ENCODE peak calls at places on chromosomes 3 and 15, in four cellular contexts. Z is AG09309, U is fibroblast of villous mesenchyme, W is brain microvascular endothelial cell. D is an unnamed sample.

GRCh38 chr15:71290002-71290401 is 174.7 kb downstream of the THSD4 start:
- DNase-seq in Z (no peak), U (no peak), W (no peak), D (no peak)

GRCh38 chr3:119149484-119149883 is 3.5 kb downstream of the TEX55 start:
- DNase-seq in Z (peak), U (peak), W (peak), D (peak)

GRCh38 chr3:187931770-187932278 is 186.6 kb upstream of the BCL6 start:
- DNase-seq in Z (no peak), U (no peak), W (no peak), D (no peak)

GRCh38 chr3:181739628-181740027 is 27.9 kb downstream of the SOX2 start:
- DNase-seq in Z (no peak), U (no peak), W (no peak), D (no peak)

GRCh38 chr15:70245932-70246622 is 148.4 kb upstream of the TLE3 start:
- DNase-seq in Z (no peak), U (peak), W (peak), D (peak)

GRCh38 chr3:187186801-187187421 is 10.4 kb upstream of the RTP1 start:
- DNase-seq in Z (peak), U (peak), W (peak), D (peak)

GRCh38 chr15:58475573-58476524 is 44.1 kb downstream of the LIPC start:
- DNase-seq in Z (peak), U (peak), W (no peak), D (peak)

GRCh38 chr15:34642252-34642651 is 58.8 kb upstream of the GOLGA8B start:
- DNase-seq in Z (no peak), U (no peak), W (no peak), D (no peak)

GRCh38 chr3:41853495-41853894 is 108.4 kb downstream of the ULK4 start:
- DNase-seq in Z (no peak), U (no peak), W (no peak), D (peak)

GRCh38 chr3:9809239-9809614 is 835 bp upstream of the TTLL3 start:
- DNase-seq in Z (no peak), U (no peak), W (no peak), D (no peak)

GRCh38 chr15:36877796-36878744 is 222.3 kb downstream of the MEIS2 start:
- DNase-seq in Z (no peak), U (no peak), W (no peak), D (no peak)

GRCh38 chr3:124318650-124319049 is 326.7 kb upstream of the ROPN1 start:
- DNase-seq in Z (no peak), U (no peak), W (no peak), D (no peak)

GRCh38 chr15:80923668-80924067 is 66.0 kb downstream of the MESD start:
- DNase-seq in Z (no peak), U (no peak), W (no peak), D (no peak)

GRCh38 chr3:115788921-115789470 is 165.7 kb downstream of the GAP43 start:
- DNase-seq in Z (peak), U (no peak), W (peak), D (peak)

GRCh38 chr3:197024881-197025735 is 4.5 kb downstream of the MELTF start:
- DNase-seq in Z (no peak), U (no peak), W (no peak), D (no peak)